ENCODE peak calls at places on chromosome 10, in eight cellular contexts. One of them, this sample, is unnamed.

GRCh38 chr10:123614888-123615287 is 51.3 kb upstream of the GPR26 start:
- DNase-seq in heart left ventricle: peak; percentile 62
- DNase-seq in SK-N-SH: no peak
- DNase-seq in coronary artery: no peak
- DNase-seq in fibroblast of lung: peak; percentile 18
- DNase-seq in psoas muscle: peak; percentile 62
- DNase-seq in AG04450: no peak
- DNase-seq in mucosa of descending colon: peak; percentile 69
- DNase-seq in this sample: peak; percentile 38

GRCh38 chr10:119817991-119818888 is 54.4 kb downstream of the MCMBP start:
- DNase-seq in SK-N-SH: peak; percentile 91
- DNase-seq in mucosa of descending colon: peak; percentile 35
- DNase-seq in fibroblast of lung: peak; percentile 83
- DNase-seq in heart left ventricle: peak; percentile 73
- DNase-seq in coronary artery: peak; percentile 76
- DNase-seq in AG04450: peak; percentile 13
- DNase-seq in psoas muscle: peak; percentile 74
- DNase-seq in this sample: peak; percentile 49

GRCh38 chr10:61899045-61899444 is 2.5 kb upstream of the ARID5B start:
- DNase-seq in mucosa of descending colon: no peak
- DNase-seq in fibroblast of lung: peak; percentile 61
- DNase-seq in coronary artery: no peak
- DNase-seq in SK-N-SH: peak; percentile 33
- DNase-seq in heart left ventricle: no peak
- DNase-seq in AG04450: no peak
- DNase-seq in psoas muscle: no peak
- DNase-seq in this sample: peak; percentile 32

GRCh38 chr10:123517901-123518300 is 148.3 kb upstream of the GPR26 start:
- DNase-seq in heart left ventricle: no peak
- DNase-seq in AG04450: no peak
- DNase-seq in mucosa of descending colon: no peak
- DNase-seq in psoas muscle: no peak
- DNase-seq in coronary artery: peak; percentile 50
- DNase-seq in SK-N-SH: no peak
- DNase-seq in fibroblast of lung: no peak
- DNase-seq in this sample: no peak

GRCh38 chr10:89115876-89116627 is 91.1 kb downstream of the CH25H start:
- DNase-seq in coronary artery: no peak
- DNase-seq in SK-N-SH: no peak
- DNase-seq in fibroblast of lung: peak; percentile 51
- DNase-seq in psoas muscle: no peak
- DNase-seq in heart left ventricle: no peak
- DNase-seq in mucosa of descending colon: no peak
- DNase-seq in AG04450: no peak
- DNase-seq in this sample: peak; percentile 81

GRCh38 chr10:32142646-32143045 is 86.4 kb upstream of the KIF5B start:
- DNase-seq in psoas muscle: no peak
- DNase-seq in SK-N-SH: no peak
- DNase-seq in coronary artery: no peak
- DNase-seq in mucosa of descending colon: no peak
- DNase-seq in AG04450: no peak
- DNase-seq in fibroblast of lung: no peak
- DNase-seq in heart left ventricle: no peak
- DNase-seq in this sample: peak; percentile 46

GRCh38 chr10:120600871-120601644 is 144.0 kb downstream of the PLPP4 start:
- DNase-seq in mucosa of descending colon: no peak
- DNase-seq in SK-N-SH: peak; percentile 61
- DNase-seq in heart left ventricle: no peak
- DNase-seq in coronary artery: no peak
- DNase-seq in psoas muscle: no peak
- DNase-seq in AG04450: no peak
- DNase-seq in fibroblast of lung: no peak
- DNase-seq in this sample: no peak

GRCh38 chr10:95356-96115 is 39.7 kb upstream of the ZMYND11 start:
- DNase-seq in mucosa of descending colon: no peak
- DNase-seq in AG04450: no peak
- DNase-seq in heart left ventricle: no peak
- DNase-seq in coronary artery: no peak
- DNase-seq in fibroblast of lung: no peak
- DNase-seq in psoas muscle: no peak
- DNase-seq in SK-N-SH: no peak
- DNase-seq in this sample: no peak

GRCh38 chr10:49381111-49381900 is 14.6 kb downstream of the DRGX start:
- DNase-seq in coronary artery: peak; percentile 58
- DNase-seq in heart left ventricle: no peak
- DNase-seq in AG04450: no peak
- DNase-seq in mucosa of descending colon: no peak
- DNase-seq in SK-N-SH: no peak
- DNase-seq in psoas muscle: no peak
- DNase-seq in fibroblast of lung: no peak
- DNase-seq in this sample: no peak

GRCh38 chr10:6406220-6407033 is 173.6 kb downstream of the PRKCQ start:
- DNase-seq in mucosa of descending colon: no peak
- DNase-seq in AG04450: no peak
- DNase-seq in coronary artery: peak; percentile 8
- DNase-seq in heart left ventricle: no peak
- DNase-seq in fibroblast of lung: peak; percentile 28
- DNase-seq in SK-N-SH: peak; percentile 39
- DNase-seq in psoas muscle: no peak
- DNase-seq in this sample: peak; percentile 47

GRCh38 chr10:62087341-62087740 is 181.3 kb downstream of the RTKN2 start:
- DNase-seq in fibroblast of lung: no peak
- DNase-seq in coronary artery: no peak
- DNase-seq in AG04450: no peak
- DNase-seq in mucosa of descending colon: no peak
- DNase-seq in heart left ventricle: no peak
- DNase-seq in SK-N-SH: no peak
- DNase-seq in psoas muscle: no peak
- DNase-seq in this sample: no peak

GRCh38 chr10:119762035-119762434 is 36.2 kb downstream of the INPP5F start:
- DNase-seq in AG04450: no peak
- DNase-seq in mucosa of descending colon: no peak
- DNase-seq in coronary artery: no peak
- DNase-seq in SK-N-SH: no peak
- DNase-seq in heart left ventricle: no peak
- DNase-seq in fibroblast of lung: no peak
- DNase-seq in psoas muscle: no peak
- DNase-seq in this sample: no peak

GRCh38 chr10:43408331-43408709 is 666 bp downstream of the HNRNPF start:
- DNase-seq in SK-N-SH: no peak
- DNase-seq in heart left ventricle: peak; percentile 34
- DNase-seq in fibroblast of lung: no peak
- DNase-seq in AG04450: no peak
- DNase-seq in psoas muscle: peak; percentile 58
- DNase-seq in mucosa of descending colon: no peak
- DNase-seq in coronary artery: peak; percentile 78
- DNase-seq in this sample: no peak

GRCh38 chr10:47181057-47181849 is 118.7 kb upstream of the GDF10 start:
- DNase-seq in SK-N-SH: no peak
- DNase-seq in psoas muscle: no peak
- DNase-seq in mucosa of descending colon: no peak
- DNase-seq in AG04450: no peak
- DNase-seq in fibroblast of lung: no peak
- DNase-seq in coronary artery: no peak
- DNase-seq in heart left ventricle: no peak
- DNase-seq in this sample: no peak

GRCh38 chr10:119029613-119030420 is at the start of gene NANOS1:
- DNase-seq in AG04450: no peak
- DNase-seq in fibroblast of lung: no peak
- DNase-seq in heart left ventricle: no peak
- DNase-seq in SK-N-SH: no peak
- DNase-seq in mucosa of descending colon: peak; percentile 68
- DNase-seq in coronary artery: no peak
- DNase-seq in psoas muscle: no peak
- DNase-seq in this sample: no peak

GRCh38 chr10:3222068-3222467 is 49.5 kb upstream of the PITRM1 start:
- DNase-seq in psoas muscle: no peak
- DNase-seq in heart left ventricle: no peak
- DNase-seq in AG04450: no peak
- DNase-seq in SK-N-SH: no peak
- DNase-seq in mucosa of descending colon: no peak
- DNase-seq in coronary artery: no peak
- DNase-seq in fibroblast of lung: peak; percentile 28
- DNase-seq in this sample: peak; percentile 53

GRCh38 chr10:77251297-77252013 is 386.2 kb downstream of the KCNMA1 start:
- DNase-seq in fibroblast of lung: peak; percentile 64
- DNase-seq in heart left ventricle: no peak
- DNase-seq in mucosa of descending colon: no peak
- DNase-seq in AG04450: no peak
- DNase-seq in SK-N-SH: peak; percentile 58
- DNase-seq in psoas muscle: no peak
- DNase-seq in coronary artery: no peak
- DNase-seq in this sample: peak; percentile 40

GRCh38 chr10:91800192-91800591 is 2.0 kb downstream of the TNKS2 start:
- DNase-seq in AG04450: no peak
- DNase-seq in fibroblast of lung: no peak
- DNase-seq in heart left ventricle: no peak
- DNase-seq in psoas muscle: no peak
- DNase-seq in SK-N-SH: no peak
- DNase-seq in coronary artery: no peak
- DNase-seq in mucosa of descending colon: no peak
- DNase-seq in this sample: no peak
- H3K4me3 ChIP-seq in AG04450: peak overlapping the region; percentile 90
- H3K4me3 ChIP-seq in fibroblast of lung: peak overlapping the region; percentile 67
- H3K4me3 ChIP-seq in heart left ventricle: peak overlapping the region; percentile 93
- H3K4me3 ChIP-seq in psoas muscle: peak overlapping the region; percentile 93
- H3K4me3 ChIP-seq in SK-N-SH: peak overlapping the region; percentile 81
- H3K4me3 ChIP-seq in coronary artery: peak overlapping the region; percentile 99
- H3K4me3 ChIP-seq in mucosa of descending colon: no peak overlapping the region
- H3K4me3 ChIP-seq in this sample: peak overlapping the region; percentile 91

GRCh38 chr10:17183110-17183509 is 18.4 kb downstream of the TRDMT1 start:
- DNase-seq in AG04450: no peak
- DNase-seq in coronary artery: no peak
- DNase-seq in fibroblast of lung: no peak
- DNase-seq in heart left ventricle: no peak
- DNase-seq in SK-N-SH: no peak
- DNase-seq in psoas muscle: no peak
- DNase-seq in mucosa of descending colon: no peak
- DNase-seq in this sample: no peak
- TF ChIP-seq CTCF in AG04450: peak; percentile 36
- TF ChIP-seq CTCF in coronary artery: no peak
- TF ChIP-seq CTCF in fibroblast of lung: no peak
- TF ChIP-seq CTCF in heart left ventricle: no peak
- TF ChIP-seq CTCF in SK-N-SH: peak; percentile 30
- TF ChIP-seq CTCF in psoas muscle: no peak
- TF ChIP-seq CTCF in mucosa of descending colon: no peak
- TF ChIP-seq CTCF in this sample: peak; percentile 30

DNA sequence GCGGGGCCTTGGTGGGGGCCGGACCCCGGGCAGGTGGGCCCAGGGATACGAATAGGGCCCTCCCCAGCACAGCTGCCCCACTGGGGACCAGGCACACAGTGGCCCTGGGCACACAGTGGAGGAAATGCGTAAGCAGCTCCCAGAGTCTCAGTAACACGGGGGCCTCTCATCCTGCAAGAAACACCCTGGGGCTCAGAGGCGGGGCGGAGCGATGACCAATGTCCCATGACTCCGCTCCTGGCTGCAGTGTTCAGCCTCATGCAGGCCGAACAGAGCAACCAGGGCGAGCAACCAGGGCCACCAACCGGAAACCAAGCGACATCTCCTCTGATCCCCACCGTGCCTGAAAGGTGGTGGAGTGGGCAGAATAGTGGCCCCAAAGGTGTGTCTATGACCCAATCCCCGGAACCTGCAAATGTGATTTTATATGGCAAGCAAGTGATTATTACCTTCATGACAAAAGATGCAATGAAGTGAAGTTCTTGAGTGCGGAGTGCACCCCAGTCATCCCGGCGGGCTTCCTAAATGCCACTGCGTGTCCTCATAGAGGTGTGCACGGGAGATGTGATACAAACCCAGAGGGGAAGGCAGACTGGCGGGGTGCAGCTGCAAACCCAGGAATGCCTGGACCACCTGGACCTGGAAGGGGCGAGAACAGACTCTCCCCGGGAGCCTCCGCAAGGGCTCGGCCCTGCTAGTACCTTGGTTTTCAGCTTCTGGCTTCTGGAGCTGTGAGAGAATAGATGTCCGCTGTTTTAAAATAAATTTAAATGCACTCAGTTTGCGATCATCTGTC is 50.1 kb upstream of the EBF3 start:
- DNase-seq in heart left ventricle: no peak
- DNase-seq in SK-N-SH: no peak
- DNase-seq in coronary artery: peak; percentile 63
- DNase-seq in AG04450: no peak
- DNase-seq in mucosa of descending colon: no peak
- DNase-seq in fibroblast of lung: no peak
- DNase-seq in psoas muscle: no peak
- DNase-seq in this sample: peak; percentile 22
- H3K4me3 ChIP-seq in heart left ventricle: no peak overlapping the region
- H3K4me3 ChIP-seq in SK-N-SH: no peak overlapping the region
- H3K4me3 ChIP-seq in coronary artery: no peak overlapping the region
- H3K4me3 ChIP-seq in AG04450: no peak overlapping the region
- H3K4me3 ChIP-seq in mucosa of descending colon: no peak overlapping the region
- H3K4me3 ChIP-seq in fibroblast of lung: no peak overlapping the region
- H3K4me3 ChIP-seq in psoas muscle: no peak overlapping the region
- H3K4me3 ChIP-seq in this sample: no peak overlapping the region

GRCh38 chr10:113322843-113323242 is 230.0 kb upstream of the HABP2 start:
- DNase-seq in mucosa of descending colon: no peak
- DNase-seq in AG04450: no peak
- DNase-seq in heart left ventricle: peak; percentile 55
- DNase-seq in SK-N-SH: no peak
- DNase-seq in coronary artery: no peak
- DNase-seq in psoas muscle: no peak
- DNase-seq in fibroblast of lung: no peak
- DNase-seq in this sample: no peak

GRCh38 chr10:113323985-113324384 is 228.9 kb upstream of the HABP2 start:
- DNase-seq in mucosa of descending colon: no peak
- DNase-seq in SK-N-SH: no peak
- DNase-seq in coronary artery: no peak
- DNase-seq in fibroblast of lung: no peak
- DNase-seq in AG04450: no peak
- DNase-seq in heart left ventricle: no peak
- DNase-seq in psoas muscle: no peak
- DNase-seq in this sample: no peak

GRCh38 chr10:113319450-113319849 is 233.4 kb upstream of the HABP2 start:
- DNase-seq in psoas muscle: no peak
- DNase-seq in SK-N-SH: no peak
- DNase-seq in heart left ventricle: no peak
- DNase-seq in AG04450: no peak
- DNase-seq in mucosa of descending colon: no peak
- DNase-seq in fibroblast of lung: no peak
- DNase-seq in coronary artery: no peak
- DNase-seq in this sample: no peak

GRCh38 chr10:113320213-113320612 is 232.6 kb upstream of the HABP2 start:
- DNase-seq in SK-N-SH: no peak
- DNase-seq in AG04450: no peak
- DNase-seq in psoas muscle: no peak
- DNase-seq in mucosa of descending colon: no peak
- DNase-seq in coronary artery: no peak
- DNase-seq in fibroblast of lung: no peak
- DNase-seq in heart left ventricle: no peak
- DNase-seq in this sample: no peak

DNA sequence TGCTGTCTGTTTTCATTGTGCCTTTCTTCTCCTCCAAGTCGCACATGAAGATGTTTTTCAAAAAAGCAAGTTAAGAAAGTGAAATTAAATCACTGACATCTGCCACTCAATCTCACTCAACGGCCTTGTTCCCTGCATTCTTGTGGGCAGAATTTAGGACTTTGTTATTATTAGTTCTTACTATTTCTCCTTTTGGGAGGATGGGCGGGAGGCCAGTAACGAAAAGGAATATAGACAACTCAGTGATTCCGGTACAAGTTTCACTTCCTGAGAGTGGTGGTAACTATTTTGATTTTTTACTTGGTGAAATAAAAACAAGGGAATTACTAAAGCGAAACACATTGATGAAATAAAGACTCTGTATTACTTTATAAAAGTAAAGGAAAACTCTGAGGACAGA is 231.9 kb upstream of the HABP2 start:
- DNase-seq in mucosa of descending colon: no peak
- DNase-seq in AG04450: no peak
- DNase-seq in fibroblast of lung: no peak
- DNase-seq in coronary artery: no peak
- DNase-seq in psoas muscle: no peak
- DNase-seq in heart left ventricle: peak; percentile 39
- DNase-seq in SK-N-SH: no peak
- DNase-seq in this sample: no peak
- TF ChIP-seq CTCF in mucosa of descending colon: no peak
- TF ChIP-seq CTCF in AG04450: no peak
- TF ChIP-seq CTCF in fibroblast of lung: no peak
- TF ChIP-seq CTCF in coronary artery: no peak
- TF ChIP-seq CTCF in psoas muscle: no peak
- TF ChIP-seq CTCF in heart left ventricle: no peak
- TF ChIP-seq CTCF in SK-N-SH: no peak
- TF ChIP-seq CTCF in this sample: no peak